ENCODE peak calls at places on chromosomes 5 and 9, in nine cellular contexts. A is T47D; Y is CD8-positive, alpha-beta memory T cell; N is HT-29; R is prostate gland; E is AG09319; J is Jurkat, Clone E6-1; G is HT1080; T is stimulated activated CD8-positive, alpha-beta memory T cell treated with anti-CD3 and anti-CD28 coated beads, Interleukin-15, amount 100 ng/mL, for 1 hour. D is an unnamed sample.

GRCh38 chr5:142587354-142587965 is 98.4 kb downstream of the FGF1 start:
- DNase-seq in A (no peak), Y (no peak), N (peak; percentile 57), R (no peak), E (no peak), J (peak; percentile 27), G (peak; percentile 28), T (no peak), D (no peak)

GRCh38 chr5:27191786-27192505 is 153.6 kb upstream of the CDH9 start:
- DNase-seq in A (no peak), Y (no peak), N (no peak), R (no peak), E (no peak), J (no peak), G (no peak), T (no peak), D (no peak)

GRCh38 chr5:158759276-158759675 is 340.4 kb downstream of the EBF1 start:
- DNase-seq in A (no peak), Y (no peak), N (no peak), R (no peak), E (no peak), J (no peak), G (no peak), T (no peak), D (no peak)

GRCh38 chr5:140054086-140054689 is 11.1 kb upstream of the NRG2 start:
- DNase-seq in A (no peak), Y (no peak), N (no peak), R (no peak), E (no peak), J (no peak), G (peak; percentile 54), T (no peak), D (no peak)

GRCh38 chr5:10399839-10400238 is 41.8 kb upstream of the ROPN1L start:
- DNase-seq in A (no peak), Y (no peak), N (no peak), R (no peak), E (no peak), J (no peak), G (no peak), T (no peak), D (no peak)

GRCh38 chr5:74306845-74307244 is 333.7 kb downstream of the ENC1 start:
- DNase-seq in A (no peak), Y (no peak), N (no peak), R (no peak), E (no peak), J (no peak), G (no peak), T (no peak), D (no peak)

GRCh38 chr9:10678010-10678409 is 65.2 kb upstream of the PTPRD start:
- DNase-seq in A (no peak), Y (no peak), N (no peak), R (no peak), E (no peak), J (no peak), G (peak; percentile 52), T (no peak), D (no peak)

GRCh38 chr5:170154744-170155143 is 49.0 kb downstream of the FOXI1 start:
- DNase-seq in A (no peak), Y (no peak), N (no peak), R (no peak), E (no peak), J (no peak), G (no peak), T (no peak), D (no peak)

GRCh38 chr9:78592866-78593265 is 295.9 kb downstream of the PSAT1 start:
- DNase-seq in A (no peak), Y (no peak), N (no peak), R (no peak), E (no peak), J (no peak), G (peak; percentile 14), T (no peak), D (peak; percentile 35)

GRCh38 chr9:121363586-121363961 is 6.5 kb downstream of the STOM start:
- DNase-seq in A (no peak), Y (no peak), N (no peak), R (no peak), E (no peak), J (no peak), G (no peak), T (no peak), D (no peak)

GRCh38 chr5:172370237-172370640 is 84.1 kb downstream of the SH3PXD2B start:
- DNase-seq in A (no peak), Y (no peak), N (no peak), R (no peak), E (no peak), J (no peak), G (no peak), T (no peak), D (no peak)

GRCh38 chr5:181107699-181108098 is 23.3 kb downstream of the OR2V1 start:
- DNase-seq in A (no peak), Y (no peak), N (no peak), R (no peak), E (no peak), J (no peak), G (no peak), T (no peak), D (no peak)